ENCODE peak calls at places on chromosomes 4 and X, in five cellular contexts. X is neuronal stem cell, M is MM.1S, D is neural progenitor cell, H is PC-9. T is an unnamed sample.
A peak's percentile ranks its signal among the peaks of the same experiment; 100 is the strongest.

GRCh38 chrX:131958724-131959123 is 64.4 kb upstream of the STK26 start:
- DNase-seq in H (no peak), D (no peak), M (no peak), X (no peak), T (no peak)

GRCh38 chrX:39969099-39969825 is 128.5 kb downstream of the BCOR start:
- DNase-seq in D (peak; percentile 55), H (no peak), X (no peak), M (no peak), T (no peak)

GRCh38 chr4:107689912-107690587 is 30.0 kb downstream of the PAPSS1 start:
- DNase-seq in H (peak; percentile 92), M (no peak), X (no peak), D (no peak), T (peak; percentile 94)

GRCh38 chr4:13371050-13371449 is 113.1 kb downstream of the RAB28 start:
- DNase-seq in H (no peak), X (no peak), D (no peak), M (no peak), T (no peak)

GRCh38 chr4:4869731-4870483 is 10.4 kb downstream of the MSX1 start:
- DNase-seq in X (peak; percentile 48), D (peak; percentile 74), H (no peak), M (no peak), T (no peak)

GRCh38 chr4:127604949-127605709 is 27.6 kb upstream of the INTU start:
- DNase-seq in M (peak; percentile 35), D (peak; percentile 58), H (peak; percentile 64), X (peak; percentile 26), T (peak; percentile 12)

GRCh38 chrX:63513825-63514574 is 162.9 kb upstream of the SPIN4 start:
- DNase-seq in X (no peak), M (no peak), H (no peak), D (no peak), T (peak; percentile 6)

GRCh38 chr4:183636488-183636887 is 22.5 kb downstream of the RWDD4 start:
- DNase-seq in D (no peak), H (no peak), X (no peak), M (no peak), T (no peak)

GRCh38 chrX:103919336-103919682 is 43.1 kb upstream of the TMSB15B start:
- DNase-seq in X (no peak), D (no peak), M (peak; percentile 68), H (no peak), T (no peak)

GRCh38 chr4:77010841-77011354 is 61.3 kb downstream of the SEPTIN11 start:
- DNase-seq in X (no peak), H (peak; percentile 53), D (no peak), M (no peak), T (peak; percentile 71)

GRCh38 chrX:110964761-110965160 is 131.2 kb upstream of the PAK3 start:
- DNase-seq in X (peak; percentile 30), D (peak; percentile 70), H (no peak), M (no peak), T (no peak)

GRCh38 chr4:185219551-185220344 is 10.3 kb downstream of the SNX25 start:
- DNase-seq in H (no peak), X (no peak), D (no peak), M (no peak), T (no peak)

GRCh38 chr4:86834901-86835300 is 14.3 kb downstream of the SLC10A6 start:
- DNase-seq in X (no peak), H (no peak), D (no peak), M (no peak), T (peak; percentile 57)

GRCh38 chr4:85398276-85398675 is 76.7 kb upstream of the ARHGAP24 start:
- DNase-seq in M (no peak), D (no peak), X (no peak), H (no peak), T (no peak)

GRCh38 chr4:128483041-128483440 is 195.4 kb upstream of the PGRMC2 start:
- DNase-seq in M (no peak), D (peak; percentile 43), H (no peak), X (no peak), T (no peak)

GRCh38 chr4:19349416-19349815 is 902.3 kb upstream of the SLIT2 start:
- DNase-seq in H (no peak), M (no peak), D (no peak), X (no peak), T (peak; percentile 36)
- H3K4me2 ChIP-seq in H (no peak overlapping the region), M (no peak overlapping the region), D (no peak overlapping the region), X (no peak overlapping the region), T (no peak overlapping the region)

GRCh38 chr4:48375651-48376291 is 34.4 kb downstream of the SLAIN2 start:
- DNase-seq in H (peak; percentile 84), D (no peak), M (no peak), X (no peak), T (peak; percentile 83)
- H3K27ac ChIP-seq in H (peak overlapping the region; percentile 59), D (no peak overlapping the region), M (no peak overlapping the region), X (no peak overlapping the region), T (peak overlapping the region; percentile 40)

GRCh38 chr4:38656111-38656510 is 7.9 kb upstream of the KLF3 start:
- DNase-seq in M (no peak), X (no peak), H (no peak), D (no peak), T (no peak)
- H3K4me1 ChIP-seq in M (no peaks in the 10 kb centered on the region), X (peaks cover 6% of the 10 kb centered on the region), H (no peaks in the 10 kb centered on the region), D (peaks cover 7% of the 10 kb centered on the region), T (no peaks in the 10 kb centered on the region)

GRCh38 chrX:129638917-129639316 is 15.8 kb downstream of the APLN start:
- DNase-seq in H (no peak), M (no peak), X (no peak), D (no peak), T (no peak)

GRCh38 chrX:129634541-129634940 is 20.2 kb downstream of the APLN start:
- DNase-seq in D (peak; percentile 68), H (no peak), X (no peak), M (no peak), T (no peak)

GRCh38 chrX:129636175-129636681 is 18.5 kb downstream of the APLN start:
- DNase-seq in M (no peak), H (no peak), X (no peak), D (no peak), T (no peak)

GRCh38 chrX:129640737-129641136 is 14.0 kb downstream of the APLN start:
- DNase-seq in X (no peak), D (no peak), H (no peak), M (no peak), T (no peak)

DNA sequence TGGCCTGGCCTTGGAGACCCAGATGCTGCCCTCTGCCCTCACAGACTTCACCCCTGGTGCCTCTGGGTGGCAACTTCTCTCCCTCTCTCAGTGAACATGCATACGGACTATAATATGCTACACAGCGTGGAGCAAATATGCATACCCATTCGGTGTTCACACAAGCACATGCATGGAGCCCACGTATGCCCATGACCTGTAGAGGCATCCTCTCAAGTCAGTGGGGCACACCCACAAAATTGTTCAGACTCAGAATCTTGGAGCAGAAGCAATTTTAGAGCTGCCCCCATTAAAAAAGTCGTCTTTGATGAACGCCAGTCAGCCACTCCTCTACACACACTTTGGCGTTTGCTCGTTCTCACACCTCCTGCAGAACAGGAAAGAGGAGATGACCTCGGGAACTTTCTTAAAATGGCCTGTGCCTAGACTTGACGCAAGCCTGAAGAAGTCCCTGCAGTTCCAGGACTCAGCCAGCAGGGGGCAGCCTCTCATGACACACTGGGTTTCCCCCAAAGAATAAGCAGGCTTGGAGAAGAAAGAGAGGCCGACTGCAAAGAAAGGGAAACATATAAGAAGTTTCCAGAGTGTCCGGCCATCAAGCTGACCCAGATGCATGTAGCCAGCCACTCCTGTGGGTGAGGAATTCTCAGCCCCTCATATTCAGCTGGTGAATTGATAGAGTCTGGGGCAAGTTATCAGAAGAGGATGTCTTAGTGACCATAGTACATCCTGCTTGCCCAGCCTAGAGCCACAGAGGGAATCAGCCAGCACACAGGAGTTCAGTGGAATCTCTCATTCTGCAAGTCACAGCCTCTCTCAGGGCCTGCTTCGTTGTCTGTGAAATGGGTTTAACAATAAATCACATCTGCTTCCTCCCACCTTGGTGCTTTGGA is 17.3 kb downstream of the APLN start:
- DNase-seq in M (peak; percentile 77), D (peak; percentile 68), H (peak; percentile 41), X (peak; percentile 64), T (peak; percentile 40)
- H3K4me2 ChIP-seq in M (peak overlapping the region; percentile 41), D (no peak overlapping the region), H (no peak overlapping the region), X (no peak overlapping the region), T (no peak overlapping the region)

GRCh38 chrX:10157032-10157341 is 212 bp downstream of the CLCN4 start:
- DNase-seq in M (no peak), D (no peak), X (no peak), H (no peak), T (no peak)
- H3K27ac ChIP-seq in M (no peak overlapping the region), D (no peak overlapping the region), X (peak overlapping the region; percentile 43), H (peak overlapping the region; percentile 94), T (no peak overlapping the region)

DNA sequence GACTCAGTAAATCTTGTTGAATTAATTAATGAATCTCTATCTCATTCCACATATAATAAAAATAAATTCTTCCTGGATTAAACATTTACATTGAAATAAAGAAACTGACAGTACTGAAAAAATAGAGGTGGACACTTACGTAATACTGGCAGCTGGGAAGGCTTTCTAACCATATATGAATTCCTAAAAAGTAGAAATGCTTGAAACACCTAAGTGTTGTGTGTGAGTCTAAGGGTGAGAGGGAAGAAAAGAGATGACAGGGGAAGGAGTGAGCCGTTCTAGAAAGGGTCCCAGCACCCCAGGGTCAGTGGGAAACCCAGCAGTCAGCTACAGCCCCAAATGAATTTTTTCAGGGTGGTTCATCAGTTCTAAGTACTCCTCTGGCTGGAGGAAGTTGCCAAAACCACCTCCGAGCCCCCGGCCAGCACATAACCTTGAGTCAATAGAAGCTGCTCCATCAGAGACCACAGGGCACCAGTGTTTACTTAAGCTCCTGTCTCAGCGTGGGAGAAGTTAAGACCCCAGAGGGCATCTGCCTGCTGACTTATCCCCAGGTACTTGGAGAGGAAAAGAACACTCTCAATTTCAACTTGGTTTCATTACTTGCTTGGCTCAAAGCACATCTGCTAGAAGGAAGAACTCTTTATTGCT is 18.3 kb downstream of the GAB3 start:
- DNase-seq in H (peak; percentile 78), D (no peak), M (no peak), X (no peak), T (peak; percentile 51)
- H3K4me1 ChIP-seq in H (peaks cover 30% of the 10 kb centered on the region), D (no peaks in the 10 kb centered on the region), M (no peaks in the 10 kb centered on the region), X (peaks cover 4% of the 10 kb centered on the region), T (peaks cover 50% of the 10 kb centered on the region)

GRCh38 chr4:40058121-40058520 is 1.5 kb downstream of the N4BP2 start:
- DNase-seq in M (no peak), H (no peak), X (no peak), D (no peak), T (no peak)

GRCh38 chr4:40056722-40057539 is at the start of gene N4BP2:
- DNase-seq in D (peak; percentile 96), X (peak; percentile 89), M (peak; percentile 87), H (peak; percentile 65), T (peak; percentile 76)

GRCh38 chr4:40058854-40059253 is 2.2 kb downstream of the N4BP2 start:
- DNase-seq in H (no peak), D (no peak), M (no peak), X (no peak), T (no peak)

GRCh38 chr4:40057540-40058091 is 966 bp downstream of the N4BP2 start:
- DNase-seq in X (peak; percentile 68), D (peak; percentile 83), M (peak; percentile 91), H (peak; percentile 94), T (peak; percentile 96)

GRCh38 chr4:40059362-40059761 is 2.7 kb downstream of the N4BP2 start:
- DNase-seq in X (no peak), M (no peak), H (no peak), D (no peak), T (no peak)
- H3K4me2 ChIP-seq in X (no peak overlapping the region), M (no peak overlapping the region), H (no peak overlapping the region), D (peak overlapping the region; percentile 98), T (no peak overlapping the region)

T was measured in mammary epithelial cell.